ENCODE peak calls at places on chromosomes 7 and 10, in ten cellular contexts. I is fibroblast of lung, M is caudate nucleus, N is HL-60, R is T-cell, C is GF-D8, H is RCC 7860, T is AG20443, K is NCI-H1436, V is HTR-8/SVneo. S is an unnamed sample.

GRCh38 chr7:31102973-31103850 is 51.1 kb downstream of the ADCYAP1R1 start:
- DNase-seq in I (no peak), M (no peak), N (no peak), R (no peak), C (no peak), H (no peak), T (no peak), K (no peak), V (no peak), S (no peak)

GRCh38 chr7:7166318-7166717 is 16.0 kb upstream of the C1GALT1 start:
- DNase-seq in I (no peak), M (no peak), N (no peak), R (no peak), C (no peak), H (no peak), T (no peak), K (no peak), V (no peak), S (no peak)

GRCh38 chr10:96324447-96324846 is 20.2 kb downstream of the DNTT start:
- DNase-seq in I (no peak), M (no peak), N (no peak), R (no peak), C (no peak), H (no peak), T (no peak), K (no peak), V (no peak), S (no peak)

GRCh38 chr10:100621360-100622205 is 85.8 kb downstream of the HIF1AN start:
- DNase-seq in I (peak; percentile 13), M (no peak), N (no peak), R (peak; percentile 34), C (no peak), H (no peak), T (no peak), K (no peak), V (no peak), S (no peak)

GRCh38 chr7:80428161-80429054 is 83.5 kb downstream of the GNAT3 start:
- DNase-seq in I (peak; percentile 82), M (no peak), N (no peak), R (no peak), C (no peak), H (peak; percentile 48), T (peak; percentile 61), K (peak; percentile 63), V (peak; percentile 23), S (peak; percentile 80)

GRCh38 chr7:95971716-95972115 is 199.4 kb downstream of the DYNC1I1 start:
- DNase-seq in I (no peak), M (no peak), N (no peak), R (no peak), C (no peak), H (no peak), T (no peak), K (no peak), V (no peak), S (no peak)

GRCh38 chr7:107167483-107168232 is 1.1 kb upstream of the HBP1 start:
- DNase-seq in I (peak; percentile 93), M (peak; percentile 42), N (peak; percentile 62), R (peak; percentile 81), C (peak; percentile 46), H (peak; percentile 76), T (peak; percentile 63), K (peak; percentile 19), V (peak; percentile 56), S (peak; percentile 87)

GRCh38 chr10:48289652-48290238 is 15.2 kb upstream of the FRMPD2 start:
- DNase-seq in I (peak; percentile 44), M (peak; percentile 26), N (no peak), R (peak; percentile 15), C (no peak), H (peak; percentile 24), T (peak; percentile 75), K (peak; percentile 46), V (peak; percentile 56), S (peak; percentile 50)

GRCh38 chr10:61898435-61898778 is 3.1 kb upstream of the ARID5B start:
- DNase-seq in I (no peak), M (no peak), N (no peak), R (no peak), C (no peak), H (no peak), T (no peak), K (peak; percentile 64), V (no peak), S (peak; percentile 19)

GRCh38 chr10:123202526-123202925 is 48.3 kb downstream of the BUB3 start:
- DNase-seq in I (no peak), M (no peak), N (no peak), R (no peak), C (no peak), H (no peak), T (no peak), K (no peak), V (no peak), S (no peak)

GRCh38 chr7:108650487-108650886 is 80.8 kb downstream of the DNAJB9 start:
- DNase-seq in I (peak; percentile 93), M (no peak), N (no peak), R (no peak), C (no peak), H (no peak), T (no peak), K (no peak), V (no peak), S (no peak)

GRCh38 chr10:70193391-70193844 is 23.1 kb upstream of the SAR1A start:
- DNase-seq in I (peak; percentile 41), M (no peak), N (no peak), R (no peak), C (no peak), H (peak; percentile 36), T (no peak), K (no peak), V (no peak), S (no peak)

GRCh38 chr7:133235212-133235883 is 17.5 kb upstream of the EXOC4 start:
- DNase-seq in I (no peak), M (no peak), N (no peak), R (no peak), C (no peak), H (no peak), T (no peak), K (no peak), V (no peak), S (no peak)

GRCh38 chr7:94080551-94080950 is 76.4 kb upstream of the BET1 start:
- DNase-seq in I (no peak), M (no peak), N (no peak), R (no peak), C (no peak), H (no peak), T (no peak), K (no peak), V (no peak), S (no peak)

GRCh38 chr10:126268104-126268900 is 120.0 kb downstream of the ADAM12 start:
- DNase-seq in I (no peak), M (no peak), N (no peak), R (no peak), C (no peak), H (peak; percentile 36), T (no peak), K (no peak), V (no peak), S (no peak)

GRCh38 chr7:19982841-19983835 is 209.7 kb upstream of the TMEM196 start:
- DNase-seq in I (peak; percentile 89), M (no peak), N (no peak), R (no peak), C (no peak), H (no peak), T (no peak), K (peak; percentile 6), V (no peak), S (no peak)

GRCh38 chr7:29115130-29115529 is 31.2 kb downstream of the CPVL start:
- DNase-seq in I (no peak), M (no peak), N (no peak), R (no peak), C (no peak), H (no peak), T (no peak), K (no peak), V (no peak), S (no peak)

GRCh38 chr10:76397210-76397881 is 965.9 kb downstream of the LRMDA start:
- DNase-seq in I (peak; percentile 42), M (no peak), N (no peak), R (no peak), C (no peak), H (no peak), T (peak; percentile 34), K (no peak), V (no peak), S (no peak)

GRCh38 chr10:86664370-86665217 is 3.7 kb upstream of the LDB3 start:
- DNase-seq in I (no peak), M (peak; percentile 23), N (no peak), R (no peak), C (no peak), H (no peak), T (no peak), K (no peak), V (no peak), S (no peak)

GRCh38 chr10:114711487-114712250 is 53.6 kb upstream of the ABLIM1 start:
- DNase-seq in I (no peak), M (no peak), N (no peak), R (no peak), C (no peak), H (no peak), T (no peak), K (no peak), V (no peak), S (no peak)

GRCh38 chr7:98133181-98133580 is 26.5 kb downstream of the LMTK2 start:
- DNase-seq in I (peak; percentile 11), M (no peak), N (peak; percentile 50), R (peak; percentile 10), C (peak; percentile 99), H (peak; percentile 66), T (no peak), K (no peak), V (no peak), S (peak; percentile 53)

GRCh38 chr7:130063036-130063435 is 7.3 kb upstream of the KLHDC10 start:
- DNase-seq in I (peak; percentile 44), M (no peak), N (no peak), R (peak; percentile 66), C (peak; percentile 20), H (no peak), T (peak; percentile 17), K (peak; percentile 29), V (no peak), S (peak; percentile 44)

GRCh38 chr10:6602021-6602699 is 22.1 kb upstream of the PRKCQ start:
- DNase-seq in I (no peak), M (no peak), N (no peak), R (no peak), C (no peak), H (no peak), T (no peak), K (no peak), V (no peak), S (no peak)

GRCh38 chr10:18719811-18720210 is 60.6 kb downstream of the ARL5B start:
- DNase-seq in I (peak; percentile 18), M (no peak), N (no peak), R (no peak), C (no peak), H (no peak), T (peak; percentile 23), K (no peak), V (no peak), S (no peak)

GRCh38 chr10:49552277-49552676 is 13.4 kb upstream of the ERCC6 start:
- DNase-seq in I (no peak), M (no peak), N (no peak), R (no peak), C (no peak), H (no peak), T (peak; percentile 60), K (no peak), V (peak; percentile 67), S (no peak)

GRCh38 chr10:46523881-46524470 is 32.5 kb downstream of the GPRIN2 start:
- DNase-seq in I (peak; percentile 78), M (no peak), N (no peak), R (no peak), C (no peak), H (peak; percentile 98), T (peak; percentile 73), K (no peak), V (peak; percentile 82), S (peak; percentile 32)

GRCh38 chr10:125145636-125146035 is 14.7 kb downstream of the CTBP2 start:
- DNase-seq in I (no peak), M (no peak), N (no peak), R (no peak), C (no peak), H (no peak), T (no peak), K (no peak), V (no peak), S (no peak)

GRCh38 chr10:129541208-129541607 is 74.2 kb downstream of the MGMT start:
- DNase-seq in I (peak; percentile 26), M (no peak), N (no peak), R (no peak), C (no peak), H (no peak), T (no peak), K (no peak), V (peak; percentile 6), S (no peak)

S was measured in LoVo.